ENCODE peak calls at places on chromosome 15, in four cellular contexts. One of them, this sample, is unnamed.

GRCh38 chr15:80308002-80308401 is 56.0 kb upstream of the CTXND1 start:
- DNase-seq in ecto neural progenitor cell: no peak
- DNase-seq in activated gamma-delta T cell treated with Interleukin-2 at 50 U/mL for 16 hours: no peak
- DNase-seq in GM04503: no peak
- DNase-seq in this sample: peak

GRCh38 chr15:99628374-99629001 is 62.7 kb downstream of the MEF2A start:
- DNase-seq in activated gamma-delta T cell treated with Interleukin-2 at 50 U/mL for 16 hours: no peak
- DNase-seq in ecto neural progenitor cell: no peak
- DNase-seq in GM04503: no peak
- DNase-seq in this sample: no peak

GRCh38 chr15:29057856-29058255 is 172.1 kb downstream of the APBA2 start:
- DNase-seq in GM04503: no peak
- DNase-seq in ecto neural progenitor cell: no peak
- DNase-seq in activated gamma-delta T cell treated with Interleukin-2 at 50 U/mL for 16 hours: no peak
- DNase-seq in this sample: no peak

GRCh38 chr15:39127925-39128617 is 452.8 kb upstream of the THBS1 start:
- DNase-seq in activated gamma-delta T cell treated with Interleukin-2 at 50 U/mL for 16 hours: no peak
- DNase-seq in GM04503: peak
- DNase-seq in ecto neural progenitor cell: no peak
- DNase-seq in this sample: peak

GRCh38 chr15:58357529-58358476 is 74.0 kb upstream of the LIPC start:
- DNase-seq in GM04503: no peak
- DNase-seq in activated gamma-delta T cell treated with Interleukin-2 at 50 U/mL for 16 hours: no peak
- DNase-seq in ecto neural progenitor cell: no peak
- DNase-seq in this sample: no peak

GRCh38 chr15:60213377-60214010 is 184.3 kb downstream of the ANXA2 start:
- DNase-seq in GM04503: no peak
- DNase-seq in ecto neural progenitor cell: no peak
- DNase-seq in activated gamma-delta T cell treated with Interleukin-2 at 50 U/mL for 16 hours: no peak
- DNase-seq in this sample: no peak

GRCh38 chr15:74044267-74045110 is 37.9 kb downstream of the GOLGA6A start:
- DNase-seq in GM04503: no peak
- DNase-seq in activated gamma-delta T cell treated with Interleukin-2 at 50 U/mL for 16 hours: no peak
- DNase-seq in ecto neural progenitor cell: peak
- DNase-seq in this sample: no peak

GRCh38 chr15:79977431-79977940 is 6.5 kb upstream of the BCL2A1 start:
- DNase-seq in activated gamma-delta T cell treated with Interleukin-2 at 50 U/mL for 16 hours: no peak
- DNase-seq in GM04503: no peak
- DNase-seq in ecto neural progenitor cell: no peak
- DNase-seq in this sample: no peak

GRCh38 chr15:68177747-68178146 is 27.4 kb downstream of the CALML4 start:
- DNase-seq in ecto neural progenitor cell: no peak
- DNase-seq in GM04503: peak
- DNase-seq in activated gamma-delta T cell treated with Interleukin-2 at 50 U/mL for 16 hours: no peak
- DNase-seq in this sample: no peak

GRCh38 chr15:67832965-67833503 is 6.8 kb downstream of the RNU6-1 start:
- DNase-seq in activated gamma-delta T cell treated with Interleukin-2 at 50 U/mL for 16 hours: no peak
- DNase-seq in ecto neural progenitor cell: no peak
- DNase-seq in GM04503: no peak
- DNase-seq in this sample: no peak

GRCh38 chr15:38247336-38247735 is 5.3 kb upstream of the SPRED1 start:
- DNase-seq in activated gamma-delta T cell treated with Interleukin-2 at 50 U/mL for 16 hours: no peak
- DNase-seq in GM04503: no peak
- DNase-seq in ecto neural progenitor cell: no peak
- DNase-seq in this sample: no peak

GRCh38 chr15:94383041-94383440 is 151.7 kb downstream of the MCTP2 start:
- DNase-seq in ecto neural progenitor cell: no peak
- DNase-seq in GM04503: no peak
- DNase-seq in activated gamma-delta T cell treated with Interleukin-2 at 50 U/mL for 16 hours: no peak
- DNase-seq in this sample: no peak

GRCh38 chr15:69712999-69713398 is 260.4 kb downstream of the RPLP1 start:
- DNase-seq in ecto neural progenitor cell: no peak
- DNase-seq in GM04503: no peak
- DNase-seq in activated gamma-delta T cell treated with Interleukin-2 at 50 U/mL for 16 hours: no peak
- DNase-seq in this sample: no peak

GRCh38 chr15:26679927-26680326 is 92.9 kb downstream of the GABRB3 start:
- DNase-seq in GM04503: no peak
- DNase-seq in ecto neural progenitor cell: no peak
- DNase-seq in activated gamma-delta T cell treated with Interleukin-2 at 50 U/mL for 16 hours: no peak
- DNase-seq in this sample: no peak